ENCODE peak calls at places on chromosome 7, in seven cellular contexts. One of them, this sample, is unnamed.

GRCh38 chr7:130667593-130668257 is 823 bp downstream of the COPG2 start:
- DNase-seq in right atrium auricular region: no peak
- DNase-seq in GM06990: no peak
- DNase-seq in A549: no peak
- DNase-seq in AG10803: no peak
- DNase-seq in SK-N-SH: peak
- DNase-seq in type B pancreatic cell: no peak
- DNase-seq in this sample: peak

GRCh38 chr7:45563401-45563800 is 10.8 kb upstream of the ADCY1 start:
- DNase-seq in right atrium auricular region: peak
- DNase-seq in AG10803: no peak
- DNase-seq in SK-N-SH: no peak
- DNase-seq in GM06990: no peak
- DNase-seq in A549: no peak
- DNase-seq in type B pancreatic cell: no peak
- DNase-seq in this sample: no peak

GRCh38 chr7:28560771-28561170 is 148.5 kb downstream of the CREB5 start:
- DNase-seq in SK-N-SH: no peak
- DNase-seq in type B pancreatic cell: no peak
- DNase-seq in GM06990: no peak
- DNase-seq in right atrium auricular region: no peak
- DNase-seq in A549: no peak
- DNase-seq in AG10803: no peak
- DNase-seq in this sample: no peak

GRCh38 chr7:87513735-87514319 is 38.3 kb upstream of the ABCB4 start:
- DNase-seq in A549: no peak
- DNase-seq in type B pancreatic cell: no peak
- DNase-seq in right atrium auricular region: no peak
- DNase-seq in SK-N-SH: no peak
- DNase-seq in AG10803: no peak
- DNase-seq in GM06990: no peak
- DNase-seq in this sample: no peak

GRCh38 chr7:71752171-71752935 is 620.4 kb downstream of the GALNT17 start:
- DNase-seq in SK-N-SH: peak
- DNase-seq in AG10803: peak
- DNase-seq in right atrium auricular region: no peak
- DNase-seq in type B pancreatic cell: peak
- DNase-seq in A549: peak
- DNase-seq in GM06990: peak
- DNase-seq in this sample: peak

GRCh38 chr7:140267381-140268226 is 90.8 kb upstream of the KDM7A start:
- DNase-seq in AG10803: no peak
- DNase-seq in SK-N-SH: no peak
- DNase-seq in GM06990: no peak
- DNase-seq in A549: no peak
- DNase-seq in right atrium auricular region: no peak
- DNase-seq in type B pancreatic cell: no peak
- DNase-seq in this sample: no peak

GRCh38 chr7:24422611-24423010 is 138.6 kb downstream of the NPY start:
- DNase-seq in A549: no peak
- DNase-seq in type B pancreatic cell: no peak
- DNase-seq in SK-N-SH: no peak
- DNase-seq in right atrium auricular region: no peak
- DNase-seq in GM06990: no peak
- DNase-seq in AG10803: no peak
- DNase-seq in this sample: no peak

GRCh38 chr7:55592492-55592891 is 20.2 kb upstream of the VOPP1 start:
- DNase-seq in A549: no peak
- DNase-seq in type B pancreatic cell: no peak
- DNase-seq in AG10803: no peak
- DNase-seq in SK-N-SH: no peak
- DNase-seq in GM06990: no peak
- DNase-seq in right atrium auricular region: no peak
- DNase-seq in this sample: peak

GRCh38 chr7:134515569-134516468 is 11.5 kb upstream of the AKR1B10 start:
- DNase-seq in SK-N-SH: no peak
- DNase-seq in A549: peak
- DNase-seq in right atrium auricular region: no peak
- DNase-seq in AG10803: peak
- DNase-seq in type B pancreatic cell: no peak
- DNase-seq in GM06990: no peak
- DNase-seq in this sample: peak

GRCh38 chr7:72317335-72317734 is 94.8 kb downstream of the CALN1 start:
- DNase-seq in type B pancreatic cell: no peak
- DNase-seq in SK-N-SH: no peak
- DNase-seq in GM06990: no peak
- DNase-seq in A549: no peak
- DNase-seq in AG10803: no peak
- DNase-seq in right atrium auricular region: no peak
- DNase-seq in this sample: no peak

GRCh38 chr7:24652551-24652950 is 79.3 kb downstream of the PALS2 start:
- DNase-seq in A549: no peak
- DNase-seq in right atrium auricular region: no peak
- DNase-seq in type B pancreatic cell: no peak
- DNase-seq in GM06990: no peak
- DNase-seq in SK-N-SH: no peak
- DNase-seq in AG10803: no peak
- DNase-seq in this sample: no peak

GRCh38 chr7:123154231-123154860 is 45.4 kb downstream of the SLC13A1 start:
- DNase-seq in SK-N-SH: peak
- DNase-seq in type B pancreatic cell: peak
- DNase-seq in GM06990: peak
- DNase-seq in right atrium auricular region: peak
- DNase-seq in AG10803: peak
- DNase-seq in A549: peak
- DNase-seq in this sample: no peak

GRCh38 chr7:94969434-94970084 is 62.2 kb downstream of the PPP1R9A start:
- DNase-seq in A549: no peak
- DNase-seq in GM06990: no peak
- DNase-seq in right atrium auricular region: no peak
- DNase-seq in SK-N-SH: no peak
- DNase-seq in type B pancreatic cell: no peak
- DNase-seq in AG10803: no peak
- DNase-seq in this sample: no peak

GRCh38 chr7:116399808-116400207 is 99.7 kb upstream of the CAV2 start:
- DNase-seq in right atrium auricular region: no peak
- DNase-seq in AG10803: peak
- DNase-seq in A549: no peak
- DNase-seq in GM06990: no peak
- DNase-seq in SK-N-SH: no peak
- DNase-seq in type B pancreatic cell: no peak
- DNase-seq in this sample: no peak

GRCh38 chr7:70693300-70693689 is 438.6 kb upstream of the GALNT17 start:
- DNase-seq in right atrium auricular region: no peak
- DNase-seq in type B pancreatic cell: no peak
- DNase-seq in SK-N-SH: peak
- DNase-seq in GM06990: no peak
- DNase-seq in A549: no peak
- DNase-seq in AG10803: peak
- DNase-seq in this sample: peak

GRCh38 chr7:27169658-27170493 is 4.2 kb downstream of the HOXA10 start:
- DNase-seq in GM06990: no peak
- DNase-seq in type B pancreatic cell: no peak
- DNase-seq in SK-N-SH: no peak
- DNase-seq in right atrium auricular region: no peak
- DNase-seq in A549: no peak
- DNase-seq in AG10803: no peak
- DNase-seq in this sample: no peak

GRCh38 chr7:85292908-85293576 is 106.2 kb upstream of the SEMA3D start:
- DNase-seq in GM06990: peak
- DNase-seq in right atrium auricular region: no peak
- DNase-seq in SK-N-SH: no peak
- DNase-seq in type B pancreatic cell: no peak
- DNase-seq in AG10803: no peak
- DNase-seq in A549: no peak
- DNase-seq in this sample: peak

GRCh38 chr7:68313806-68314205 is 1284.5 kb upstream of the AUTS2 start:
- DNase-seq in right atrium auricular region: no peak
- DNase-seq in type B pancreatic cell: no peak
- DNase-seq in SK-N-SH: no peak
- DNase-seq in AG10803: no peak
- DNase-seq in GM06990: no peak
- DNase-seq in A549: no peak
- DNase-seq in this sample: no peak

GRCh38 chr7:97025983-97026704 is 1.5 kb upstream of the DLX5 start:
- DNase-seq in GM06990: no peak
- DNase-seq in A549: no peak
- DNase-seq in type B pancreatic cell: no peak
- DNase-seq in SK-N-SH: no peak
- DNase-seq in AG10803: peak
- DNase-seq in right atrium auricular region: no peak
- DNase-seq in this sample: no peak

GRCh38 chr7:135164357-135165021 is 6.0 kb downstream of the CYREN start:
- DNase-seq in AG10803: no peak
- DNase-seq in SK-N-SH: peak
- DNase-seq in A549: no peak
- DNase-seq in GM06990: no peak
- DNase-seq in right atrium auricular region: no peak
- DNase-seq in type B pancreatic cell: no peak
- DNase-seq in this sample: no peak

GRCh38 chr7:138388673-138389491 is 71.2 kb upstream of the TRIM24 start:
- DNase-seq in right atrium auricular region: no peak
- DNase-seq in AG10803: no peak
- DNase-seq in GM06990: no peak
- DNase-seq in type B pancreatic cell: no peak
- DNase-seq in A549: peak
- DNase-seq in SK-N-SH: no peak
- DNase-seq in this sample: no peak

GRCh38 chr7:101410743-101411476 is 48.2 kb downstream of the COL26A1 start:
- DNase-seq in GM06990: no peak
- DNase-seq in SK-N-SH: peak
- DNase-seq in type B pancreatic cell: no peak
- DNase-seq in right atrium auricular region: no peak
- DNase-seq in A549: peak
- DNase-seq in AG10803: no peak
- DNase-seq in this sample: peak

GRCh38 chr7:2814682-2815522 is 29.2 kb downstream of the GNA12 start:
- DNase-seq in type B pancreatic cell: no peak
- DNase-seq in AG10803: no peak
- DNase-seq in right atrium auricular region: no peak
- DNase-seq in SK-N-SH: no peak
- DNase-seq in A549: no peak
- DNase-seq in GM06990: no peak
- DNase-seq in this sample: no peak

DNA sequence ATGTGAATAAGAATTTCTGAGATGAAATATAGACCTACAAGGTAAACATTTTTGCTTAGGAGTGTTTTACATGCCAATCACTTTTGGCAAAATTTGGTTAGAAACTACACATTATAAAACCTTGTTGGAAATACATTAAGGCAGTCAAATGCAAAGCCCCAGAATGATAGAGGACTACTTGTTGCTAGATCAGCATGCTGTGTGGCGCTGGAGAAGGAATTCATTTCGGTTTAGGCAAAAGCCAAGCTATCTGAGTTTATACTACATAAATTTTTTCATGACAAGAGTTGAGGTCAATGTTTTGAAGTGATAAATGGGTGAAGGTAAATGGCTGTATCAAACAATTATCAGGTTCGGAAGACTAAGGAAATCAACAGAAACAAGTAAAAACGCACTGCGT is 2.3 kb downstream of the BMPER start:
- DNase-seq in right atrium auricular region: no peak
- DNase-seq in A549: no peak
- DNase-seq in type B pancreatic cell: no peak
- DNase-seq in SK-N-SH: no peak
- DNase-seq in GM06990: no peak
- DNase-seq in AG10803: no peak
- DNase-seq in this sample: no peak
- TF ChIP-seq CTCF in right atrium auricular region: no peak
- TF ChIP-seq CTCF in A549: no peak
- TF ChIP-seq CTCF in type B pancreatic cell: no peak
- TF ChIP-seq CTCF in SK-N-SH: no peak
- TF ChIP-seq CTCF in GM06990: no peak
- TF ChIP-seq CTCF in AG10803: no peak
- TF ChIP-seq CTCF in this sample: no peak

DNA sequence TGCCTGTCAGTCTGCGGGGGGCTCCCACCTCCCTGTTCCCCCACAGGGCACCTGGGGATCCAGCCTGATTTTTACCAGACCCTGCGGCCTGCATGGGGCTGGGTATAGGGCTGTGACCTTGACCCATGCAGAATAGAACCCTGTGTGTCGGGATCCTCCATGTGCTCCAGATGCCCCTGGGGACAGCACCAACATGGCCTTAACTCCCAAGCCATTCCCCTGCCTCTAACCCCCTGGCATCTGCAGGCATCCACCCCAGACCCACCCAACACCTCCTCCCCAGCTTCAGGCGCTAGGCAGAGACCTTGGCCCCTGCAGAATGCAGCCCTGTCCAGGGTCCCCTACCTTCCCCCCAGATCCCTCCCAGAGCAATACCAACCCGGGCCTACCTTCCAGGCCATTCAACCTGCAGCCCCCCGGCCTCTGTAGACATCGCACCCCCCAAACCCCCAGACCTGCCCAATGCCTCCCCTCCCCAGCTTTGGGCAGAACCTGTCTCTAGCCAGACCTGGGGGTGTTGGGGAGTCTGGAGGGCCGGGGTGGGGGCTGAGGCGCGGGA is 770 bp upstream of the ELN start:
- DNase-seq in right atrium auricular region: no peak
- DNase-seq in AG10803: no peak
- DNase-seq in SK-N-SH: peak
- DNase-seq in A549: no peak
- DNase-seq in GM06990: no peak
- DNase-seq in type B pancreatic cell: no peak
- DNase-seq in this sample: no peak
- TF ChIP-seq CTCF in right atrium auricular region: peak
- TF ChIP-seq CTCF in AG10803: no peak
- TF ChIP-seq CTCF in SK-N-SH: no peak
- TF ChIP-seq CTCF in A549: no peak
- TF ChIP-seq CTCF in GM06990: no peak
- TF ChIP-seq CTCF in type B pancreatic cell: no peak
- TF ChIP-seq CTCF in this sample: peak

GRCh38 chr7:75757298-75757676 is 14.7 kb downstream of the CCL26 start:
- DNase-seq in AG10803: no peak
- DNase-seq in SK-N-SH: no peak
- DNase-seq in type B pancreatic cell: no peak
- DNase-seq in A549: no peak
- DNase-seq in right atrium auricular region: no peak
- DNase-seq in GM06990: no peak
- DNase-seq in this sample: no peak
- TF ChIP-seq CTCF in AG10803: no peak
- TF ChIP-seq CTCF in SK-N-SH: no peak
- TF ChIP-seq CTCF in type B pancreatic cell: no peak
- TF ChIP-seq CTCF in A549: no peak
- TF ChIP-seq CTCF in right atrium auricular region: no peak
- TF ChIP-seq CTCF in GM06990: no peak
- TF ChIP-seq CTCF in this sample: no peak

DNA sequence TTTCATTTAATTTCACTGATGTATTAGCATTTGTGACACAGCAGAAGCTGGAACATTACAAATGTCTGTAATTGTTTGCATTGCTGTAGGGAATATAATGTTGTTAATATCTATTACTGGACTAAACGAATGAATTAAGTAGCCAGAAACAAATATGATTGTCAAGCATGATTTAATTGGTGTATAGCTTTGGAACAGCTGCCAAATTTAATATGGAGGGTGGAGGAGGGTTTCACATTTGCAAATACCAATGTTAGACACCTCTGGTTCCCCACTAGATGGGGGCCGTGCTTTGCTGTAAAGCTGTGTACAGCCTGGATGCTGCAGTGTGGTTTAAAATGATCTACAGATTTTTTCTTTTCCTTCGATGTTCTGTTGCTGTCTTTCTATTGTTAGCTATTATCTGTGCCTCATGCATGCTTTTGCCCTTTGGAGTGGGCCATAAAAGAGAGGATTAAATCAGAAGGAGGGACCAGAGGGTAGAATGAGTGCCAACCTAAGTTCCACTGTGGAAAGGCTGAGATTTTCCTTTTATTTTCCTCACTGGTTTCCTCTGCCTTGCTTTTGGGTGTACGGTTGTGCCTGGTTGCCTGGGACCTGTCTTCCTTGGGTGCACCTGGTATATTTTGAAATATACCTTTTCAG is 23.1 kb downstream of the DNAJB9 start:
- DNase-seq in type B pancreatic cell: no peak
- DNase-seq in AG10803: no peak
- DNase-seq in right atrium auricular region: no peak
- DNase-seq in A549: no peak
- DNase-seq in SK-N-SH: peak
- DNase-seq in GM06990: no peak
- DNase-seq in this sample: no peak
- TF ChIP-seq CTCF in type B pancreatic cell: peak
- TF ChIP-seq CTCF in AG10803: peak
- TF ChIP-seq CTCF in right atrium auricular region: peak
- TF ChIP-seq CTCF in A549: no peak
- TF ChIP-seq CTCF in SK-N-SH: peak
- TF ChIP-seq CTCF in GM06990: peak
- TF ChIP-seq CTCF in this sample: peak